ENCODE peak calls at places on chromosomes 13 and 19, in five cellular contexts. C, R, H, Z and V are unnamed samples.

GRCh38 chr13:50106559-50106958 is 91.3 kb downstream of the KCNRG start:
- DNase-seq in R (no peak), C (no peak), Z (no peak), H (no peak), V (no peak)

GRCh38 chr19:1175020-1175419 is 952 bp upstream of the SBNO2 start:
- DNase-seq in Z (no peak), C (no peak), H (no peak), R (no peak), V (no peak)

GRCh38 chr13:52738719-52739467 is 727 bp downstream of the CNMD start:
- DNase-seq in R (peak; percentile 82), H (peak; percentile 25), Z (peak; percentile 75), C (no peak), V (peak; percentile 2)

GRCh38 chr19:54952591-54953344 is 5.4 kb upstream of the NLRP7 start:
- DNase-seq in C (peak; percentile 26), R (no peak), H (no peak), Z (peak; percentile 15), V (no peak)

GRCh38 chr19:40191836-40192646 is 815 bp downstream of the MAP3K10 start:
- DNase-seq in Z (peak; percentile 85), R (peak; percentile 85), H (peak; percentile 13), C (no peak), V (peak; percentile 55)

GRCh38 chr19:1082928-1083816 is 12.0 kb downstream of the POLR2E start:
- DNase-seq in R (peak; percentile 77), H (no peak), C (no peak), Z (no peak), V (no peak)

GRCh38 chr19:10430505-10431253 is 10.3 kb downstream of the PDE4A start:
- DNase-seq in Z (peak; percentile 41), R (peak; percentile 91), C (no peak), H (no peak), V (peak; percentile 85)

GRCh38 chr13:97274782-97275252 is 52.7 kb downstream of the MBNL2 start:
- DNase-seq in H (no peak), Z (no peak), C (peak; percentile 90), R (no peak), V (peak; percentile 81)

GRCh38 chr13:97106323-97106722 is 112.0 kb upstream of the OXGR1 start:
- DNase-seq in R (no peak), H (no peak), Z (no peak), C (no peak), V (no peak)

GRCh38 chr13:83881917-83882625 is at the start of gene SLITRK1:
- DNase-seq in Z (peak; percentile 96), C (peak; percentile 14), H (peak; percentile 19), R (peak; percentile 49), V (peak; percentile 83)

GRCh38 chr13:30142502-30143211 is 164.7 kb downstream of the KATNAL1 start:
- DNase-seq in Z (peak; percentile 28), C (peak; percentile 84), R (no peak), H (no peak), V (peak; percentile 85)

GRCh38 chr13:31965361-31966066 is 66.1 kb upstream of the FRY start:
- DNase-seq in Z (no peak), R (no peak), H (no peak), C (peak; percentile 47), V (peak; percentile 73)

GRCh38 chr13:44609137-44609536 is 33.0 kb upstream of the TSC22D1 start:
- DNase-seq in H (no peak), R (no peak), C (no peak), Z (peak; percentile 65), V (no peak)

GRCh38 chr13:49810825-49811526 is 18.5 kb upstream of the KPNA3 start:
- DNase-seq in R (no peak), Z (no peak), H (no peak), C (peak; percentile 85), V (peak; percentile 55)

GRCh38 chr19:6608950-6609349 is 18.0 kb upstream of the CD70 start:
- DNase-seq in H (no peak), R (no peak), C (no peak), Z (no peak), V (no peak)

GRCh38 chr13:113974304-113975281 is 717 bp upstream of the C13orf46 start:
- DNase-seq in R (peak; percentile 73), Z (no peak), C (no peak), H (no peak), V (no peak)

GRCh38 chr13:93320942-93321341 is 94.3 kb downstream of the GPC6 start:
- DNase-seq in R (no peak), Z (no peak), C (peak; percentile 14), H (no peak), V (no peak)

GRCh38 chr13:90098580-90098979 is 1248.9 kb upstream of the MIR17HG start:
- DNase-seq in R (no peak), H (no peak), Z (no peak), C (no peak), V (no peak)

GRCh38 chr13:65606622-65607021 is 1623.5 kb downstream of the PCDH9 start:
- DNase-seq in C (no peak), Z (no peak), H (no peak), R (no peak), V (peak; percentile 40)

GRCh38 chr19:17865364-17866311 is 5.9 kb downstream of the RPL18A start:
- DNase-seq in Z (peak; percentile 40), C (peak; percentile 44), H (no peak), R (no peak), V (no peak)

GRCh38 chr13:37168922-37169321 is 63.5 kb upstream of the CSNK1A1L start:
- DNase-seq in C (no peak), R (no peak), H (no peak), Z (no peak), V (no peak)

GRCh38 chr19:41904118-41904870 is 21.3 kb downstream of the ARHGEF1 start:
- DNase-seq in Z (no peak), H (no peak), C (peak; percentile 63), R (peak; percentile 87), V (no peak)

GRCh38 chr19:56310462-56310861 is 4.2 kb downstream of the ZSCAN5A start:
- DNase-seq in H (no peak), R (no peak), C (no peak), Z (no peak), V (no peak)

GRCh38 chr13:113398963-113399754 is 35.2 kb upstream of the GRTP1 start:
- DNase-seq in R (peak; percentile 77), H (no peak), C (no peak), Z (no peak), V (peak; percentile 65)

GRCh38 chr13:47679391-47679790 is 321.7 kb downstream of the SUCLA2 start:
- DNase-seq in H (no peak), Z (no peak), C (peak; percentile 8), R (no peak), V (no peak)

GRCh38 chr13:47680752-47681151 is 320.3 kb downstream of the SUCLA2 start:
- DNase-seq in H (no peak), Z (no peak), R (no peak), C (peak; percentile 30), V (no peak)

GRCh38 chr13:47672982-47673670 is 327.9 kb downstream of the SUCLA2 start:
- DNase-seq in H (no peak), C (peak; percentile 4), R (no peak), Z (no peak), V (peak; percentile 66)

GRCh38 chr13:47675871-47676270 is 325.2 kb downstream of the SUCLA2 start:
- DNase-seq in Z (no peak), R (no peak), C (no peak), H (no peak), V (no peak)

DNA sequence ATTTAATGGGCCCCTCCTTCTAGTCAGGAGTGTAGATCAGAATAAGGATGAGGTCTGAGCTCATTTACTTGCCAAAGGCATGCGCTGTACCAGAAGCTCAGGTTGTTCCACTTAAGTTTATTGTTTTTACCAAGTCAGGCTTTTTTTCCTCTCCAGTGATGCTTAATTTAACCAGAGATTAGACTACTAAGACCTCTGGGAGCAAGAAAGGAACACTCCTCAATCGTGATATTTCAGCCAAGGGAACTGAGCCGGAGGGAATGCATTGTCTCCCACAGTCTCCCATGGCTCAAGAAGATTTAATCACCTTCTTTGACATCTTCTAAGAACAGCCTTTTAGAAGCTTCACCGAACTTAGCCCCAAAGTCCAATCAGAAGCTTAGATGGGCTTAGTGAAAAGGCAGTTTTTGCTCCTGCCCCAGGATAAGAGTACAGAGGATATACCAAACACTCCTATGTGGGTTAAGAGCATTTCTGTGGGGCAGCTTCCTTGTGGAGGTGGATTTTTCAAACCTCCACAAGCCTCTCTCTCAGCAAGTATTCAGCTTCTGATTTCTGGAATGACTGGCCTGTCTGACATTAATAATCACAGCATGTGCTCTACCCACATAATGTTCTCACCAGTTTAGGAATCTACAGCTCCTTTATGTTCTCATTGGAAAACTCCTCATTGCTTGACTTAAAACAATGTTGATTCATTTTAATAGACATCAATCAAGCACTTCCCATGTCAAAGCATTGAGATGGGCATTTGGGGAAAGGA is 322.7 kb downstream of the SUCLA2 start:
- DNase-seq in Z (no peak), R (no peak), H (no peak), C (no peak), V (no peak)
- H3K4me3 ChIP-seq in Z (no peak overlapping the region), R (no peak overlapping the region), H (no peak overlapping the region), C (no peak overlapping the region), V (no peak overlapping the region)

DNA sequence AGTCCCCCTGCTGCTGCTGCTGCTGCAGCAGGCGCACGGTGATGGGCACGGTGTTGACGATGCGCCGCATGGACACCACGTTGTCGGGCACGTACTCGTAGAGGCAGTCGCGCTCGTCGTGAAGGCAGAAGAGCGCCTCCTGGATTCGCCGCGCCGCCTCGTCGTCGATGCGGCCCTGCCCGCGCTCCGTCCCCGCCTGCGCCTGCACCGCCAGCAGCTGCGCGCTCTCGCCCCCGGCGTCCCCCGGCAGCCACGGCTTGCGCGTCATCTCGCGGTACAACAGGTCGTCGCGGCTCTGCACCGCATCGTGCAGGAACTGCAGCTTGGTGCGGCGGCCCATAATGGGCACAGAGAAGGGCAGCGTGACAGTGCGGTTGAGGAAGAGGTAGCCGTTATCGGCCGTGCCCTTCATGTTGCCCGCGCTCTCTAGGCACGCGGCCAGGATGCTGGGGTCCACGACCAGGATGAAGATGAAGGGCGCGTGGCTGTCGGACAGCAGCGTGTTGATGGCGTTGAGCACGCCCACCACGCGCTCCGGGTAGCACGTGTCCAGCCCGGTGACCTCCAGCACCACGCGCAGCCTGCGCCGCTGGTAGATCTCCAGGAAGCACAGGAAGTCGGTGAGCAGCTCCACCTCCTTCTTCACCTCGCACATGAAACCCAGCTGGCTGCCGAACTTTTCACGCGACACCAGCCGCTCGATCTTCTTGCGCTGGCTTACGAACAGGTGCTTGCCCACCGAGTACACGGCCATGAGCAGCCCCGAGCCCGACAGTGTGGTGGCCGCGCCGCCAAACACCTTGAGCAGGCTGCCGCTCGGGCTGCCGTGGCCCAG is 8.1 kb downstream of the NKPD1 start:
- DNase-seq in C (no peak), H (peak; percentile 46), R (no peak), Z (peak; percentile 87), V (peak; percentile 31)
- H3K4me3 ChIP-seq in C (no peak overlapping the region), H (peak overlapping the region; percentile 60), R (peak overlapping the region; percentile 17), Z (peak overlapping the region; percentile 55), V (peak overlapping the region; percentile 53)

GRCh38 chr19:45121827-45122345 is 28.9 kb downstream of the PPP1R37 start:
- DNase-seq in R (no peak), Z (no peak), C (no peak), H (no peak), V (no peak)

GRCh38 chr19:45124021-45124420 is 31.0 kb downstream of the PPP1R37 start:
- DNase-seq in C (no peak), Z (no peak), H (no peak), R (no peak), V (no peak)

GRCh38 chr19:45125360-45125759 is 32.4 kb downstream of the PPP1R37 start:
- DNase-seq in H (no peak), C (no peak), R (no peak), Z (no peak), V (no peak)

GRCh38 chr19:45122832-45123231 is 29.9 kb downstream of the PPP1R37 start:
- DNase-seq in R (no peak), H (no peak), C (no peak), Z (no peak), V (no peak)

GRCh38 chr19:45123440-45123850 is 30.5 kb downstream of the PPP1R37 start:
- DNase-seq in C (peak; percentile 55), R (no peak), Z (no peak), H (no peak), V (peak; percentile 17)
- H3K4me3 ChIP-seq in C (no peak overlapping the region), R (no peak overlapping the region), Z (no peak overlapping the region), H (no peak overlapping the region), V (no peak overlapping the region)

GRCh38 chr19:29422686-29423085 is 103.1 kb upstream of the VSTM2B start:
- DNase-seq in Z (no peak), R (no peak), H (no peak), C (no peak), V (no peak)
- H3K4me3 ChIP-seq in Z (no peak overlapping the region), R (no peak overlapping the region), H (no peak overlapping the region), C (no peak overlapping the region), V (no peak overlapping the region)